ENCODE peak calls at places on chromosomes 1 and 21, in four cellular contexts. One of them, this sample, is unnamed.

GRCh38 chr1:187264995-187265602 is 436.4 kb downstream of the PLA2G4A start:
- DNase-seq in tibial artery: no peak
- DNase-seq in lower lobe of right lung: no peak
- DNase-seq in endodermal cell: peak; percentile 75
- DNase-seq in this sample: no peak

GRCh38 chr1:9228589-9228988 is 6.0 kb upstream of the H6PD start:
- DNase-seq in lower lobe of right lung: no peak
- DNase-seq in tibial artery: no peak
- DNase-seq in endodermal cell: no peak
- DNase-seq in this sample: no peak

GRCh38 chr1:201591981-201592380 is 53.1 kb downstream of the NAV1 start:
- DNase-seq in lower lobe of right lung: peak; percentile 18
- DNase-seq in tibial artery: peak; percentile 41
- DNase-seq in endodermal cell: peak; percentile 79
- DNase-seq in this sample: no peak

GRCh38 chr1:25167269-25168192 is 64.8 kb downstream of the SYF2 start:
- DNase-seq in endodermal cell: no peak
- DNase-seq in tibial artery: no peak
- DNase-seq in lower lobe of right lung: no peak
- DNase-seq in this sample: no peak

GRCh38 chr21:25953659-25954058 is 216.9 kb downstream of the APP start:
- DNase-seq in endodermal cell: no peak
- DNase-seq in tibial artery: no peak
- DNase-seq in lower lobe of right lung: no peak
- DNase-seq in this sample: no peak

GRCh38 chr1:201754353-201754752 is 74.6 kb upstream of the IPO9 start:
- DNase-seq in lower lobe of right lung: no peak
- DNase-seq in tibial artery: no peak
- DNase-seq in endodermal cell: no peak
- DNase-seq in this sample: no peak

GRCh38 chr1:162302246-162302645 is 74.4 kb downstream of the SPATA46 start:
- DNase-seq in endodermal cell: no peak
- DNase-seq in lower lobe of right lung: no peak
- DNase-seq in tibial artery: no peak
- DNase-seq in this sample: no peak

GRCh38 chr1:33433509-33434362 is 2.8 kb upstream of the PHC2 start:
- DNase-seq in tibial artery: peak; percentile 78
- DNase-seq in lower lobe of right lung: no peak
- DNase-seq in endodermal cell: no peak
- DNase-seq in this sample: no peak

GRCh38 chr1:5142389-5142788 is 488.0 kb downstream of the AJAP1 start:
- DNase-seq in endodermal cell: no peak
- DNase-seq in lower lobe of right lung: no peak
- DNase-seq in tibial artery: no peak
- DNase-seq in this sample: no peak

GRCh38 chr21:27300770-27301169 is 333.9 kb upstream of the ADAMTS5 start:
- DNase-seq in endodermal cell: no peak
- DNase-seq in lower lobe of right lung: no peak
- DNase-seq in tibial artery: no peak
- DNase-seq in this sample: no peak

GRCh38 chr1:236734141-236734765 is 48.0 kb downstream of the ACTN2 start:
- DNase-seq in endodermal cell: no peak
- DNase-seq in tibial artery: no peak
- DNase-seq in lower lobe of right lung: no peak
- DNase-seq in this sample: no peak

GRCh38 chr1:49424782-49425181 is 599.0 kb downstream of the AGBL4 start:
- DNase-seq in tibial artery: no peak
- DNase-seq in endodermal cell: no peak
- DNase-seq in lower lobe of right lung: no peak
- DNase-seq in this sample: no peak

GRCh38 chr1:36182734-36183133 is 26.8 kb downstream of the MAP7D1 start:
- DNase-seq in lower lobe of right lung: no peak
- DNase-seq in tibial artery: no peak
- DNase-seq in endodermal cell: peak; percentile 72
- DNase-seq in this sample: no peak

GRCh38 chr1:6239950-6240768 is 3.8 kb upstream of the HES3 start:
- DNase-seq in tibial artery: no peak
- DNase-seq in endodermal cell: peak; percentile 72
- DNase-seq in lower lobe of right lung: no peak
- DNase-seq in this sample: no peak

GRCh38 chr21:14121719-14122118 is 89.0 kb downstream of the LIPI start:
- DNase-seq in lower lobe of right lung: no peak
- DNase-seq in endodermal cell: no peak
- DNase-seq in tibial artery: no peak
- DNase-seq in this sample: no peak

GRCh38 chr21:41627428-41627827 is 119.5 kb upstream of the TMPRSS2 start:
- DNase-seq in lower lobe of right lung: no peak
- DNase-seq in tibial artery: no peak
- DNase-seq in endodermal cell: no peak
- DNase-seq in this sample: no peak

GRCh38 chr1:20787775-20788488 is 825 bp upstream of the HP1BP3 start:
- DNase-seq in endodermal cell: peak; percentile 52
- DNase-seq in lower lobe of right lung: no peak
- DNase-seq in tibial artery: no peak
- DNase-seq in this sample: no peak

GRCh38 chr1:48019714-48020315 is 22.6 kb upstream of the TRABD2B start:
- DNase-seq in tibial artery: peak; percentile 98
- DNase-seq in endodermal cell: peak; percentile 27
- DNase-seq in lower lobe of right lung: peak; percentile 53
- DNase-seq in this sample: no peak

GRCh38 chr1:112021263-112021662 is 31.8 kb upstream of the KCND3 start:
- DNase-seq in lower lobe of right lung: no peak
- DNase-seq in tibial artery: no peak
- DNase-seq in endodermal cell: peak; percentile 58
- DNase-seq in this sample: no peak

GRCh38 chr21:32578107-32578691 is 7.1 kb downstream of the TCP10L start:
- DNase-seq in endodermal cell: peak; percentile 88
- DNase-seq in lower lobe of right lung: no peak
- DNase-seq in tibial artery: no peak
- DNase-seq in this sample: no peak

GRCh38 chr1:219329606-219330005 is 155.9 kb downstream of the LYPLAL1 start:
- DNase-seq in endodermal cell: no peak
- DNase-seq in lower lobe of right lung: no peak
- DNase-seq in tibial artery: no peak
- DNase-seq in this sample: no peak

GRCh38 chr1:219293440-219293839 is 119.8 kb downstream of the LYPLAL1 start:
- DNase-seq in lower lobe of right lung: no peak
- DNase-seq in endodermal cell: no peak
- DNase-seq in tibial artery: no peak
- DNase-seq in this sample: no peak

GRCh38 chr1:201590474-201590873 is 51.5 kb downstream of the NAV1 start:
- DNase-seq in tibial artery: peak; percentile 50
- DNase-seq in lower lobe of right lung: peak; percentile 28
- DNase-seq in endodermal cell: no peak
- DNase-seq in this sample: no peak

GRCh38 chr1:152842556-152842955 is at the start of gene LCE6A:
- DNase-seq in endodermal cell: no peak
- DNase-seq in lower lobe of right lung: no peak
- DNase-seq in tibial artery: no peak
- DNase-seq in this sample: no peak

GRCh38 chr1:115652236-115652788 is 10.5 kb downstream of the VANGL1 start:
- DNase-seq in tibial artery: no peak
- DNase-seq in lower lobe of right lung: no peak
- DNase-seq in endodermal cell: peak; percentile 22
- DNase-seq in this sample: no peak

GRCh38 chr1:105934806-105935205 is 1121.7 kb upstream of the PRMT6 start:
- DNase-seq in lower lobe of right lung: no peak
- DNase-seq in tibial artery: no peak
- DNase-seq in endodermal cell: no peak
- DNase-seq in this sample: no peak

GRCh38 chr1:38045431-38046332 is 911 bp downstream of the POU3F1 start:
- DNase-seq in lower lobe of right lung: peak; percentile 57
- DNase-seq in tibial artery: no peak
- DNase-seq in endodermal cell: peak; percentile 85
- DNase-seq in this sample: no peak

DNA sequence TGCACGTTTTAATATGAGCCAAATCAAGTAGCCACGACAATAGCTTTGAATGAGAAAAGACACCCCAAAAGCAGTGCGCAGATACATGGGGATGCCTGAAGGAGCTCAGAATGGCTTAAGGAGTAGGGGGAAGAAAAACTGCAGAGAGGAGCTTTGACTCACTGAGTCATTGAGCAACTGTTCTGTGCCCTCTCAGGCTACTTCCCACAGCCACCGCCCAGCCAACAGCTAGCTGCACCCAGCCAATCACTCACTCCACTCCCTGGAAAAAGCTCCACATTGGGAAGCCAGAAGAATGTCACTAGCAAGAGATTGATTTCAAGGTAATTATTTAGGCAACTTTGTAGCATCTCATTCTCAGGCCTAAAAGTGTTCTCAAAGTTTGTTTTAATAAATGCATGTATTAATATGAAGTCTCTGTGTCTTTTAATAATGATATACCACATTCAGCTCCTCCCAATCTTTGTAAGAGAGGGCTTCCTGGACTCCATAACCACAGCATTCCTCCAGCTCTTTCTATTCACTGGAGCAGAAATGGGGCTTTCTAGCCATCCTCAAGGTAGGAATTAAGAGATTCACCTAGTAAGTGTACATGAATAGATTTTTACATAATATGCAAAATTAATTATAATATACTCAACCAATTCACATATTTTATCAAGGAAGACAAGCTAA is 16.8 kb downstream of the DUSP10 start:
- DNase-seq in lower lobe of right lung: peak; percentile 60
- DNase-seq in tibial artery: peak; percentile 78
- DNase-seq in endodermal cell: no peak
- DNase-seq in this sample: no peak
- H3K4me1 ChIP-seq in lower lobe of right lung: peaks cover 30% of the 10 kb centered on the region
- H3K4me1 ChIP-seq in tibial artery: peaks cover 30% of the 10 kb centered on the region
- H3K4me1 ChIP-seq in endodermal cell: peaks cover 5% of the 10 kb centered on the region
- H3K4me1 ChIP-seq in this sample: no peaks in the 10 kb centered on the region

DNA sequence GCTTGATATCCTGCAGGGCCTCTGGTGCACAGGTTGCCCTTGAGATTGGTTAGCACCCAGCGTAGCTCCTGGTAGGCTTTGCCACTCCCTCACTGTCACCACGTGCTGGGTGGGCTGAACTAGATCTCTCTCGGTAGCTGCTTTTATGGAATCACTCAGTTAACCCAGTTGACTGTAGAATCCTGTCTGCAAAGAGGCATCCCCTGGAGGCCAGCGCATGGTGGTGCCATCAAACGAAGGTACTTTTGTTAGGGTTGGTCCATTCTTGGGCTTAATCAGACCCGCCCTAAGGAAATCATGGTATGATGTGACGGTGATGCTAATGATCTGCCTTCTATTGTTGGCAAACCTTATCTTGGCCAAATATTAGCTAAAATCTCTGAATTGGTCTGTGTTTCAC is 153.4 kb downstream of the GALNT2 start:
- DNase-seq in endodermal cell: no peak
- DNase-seq in tibial artery: no peak
- DNase-seq in lower lobe of right lung: no peak
- DNase-seq in this sample: no peak
- TF ChIP-seq CTCF in endodermal cell: peak; percentile 63
- TF ChIP-seq CTCF in tibial artery: no peak
- TF ChIP-seq CTCF in lower lobe of right lung: no peak
- TF ChIP-seq CTCF in this sample: no peak

GRCh38 chr1:16905112-16905855 is 9.5 kb downstream of the RNU1-2 start:
- DNase-seq in lower lobe of right lung: no peak
- DNase-seq in endodermal cell: peak; percentile 82
- DNase-seq in tibial artery: peak; percentile 73
- DNase-seq in this sample: peak; percentile 65
- H3K4me3 ChIP-seq in lower lobe of right lung: peak overlapping the region; percentile 60
- H3K4me3 ChIP-seq in endodermal cell: peak overlapping the region; percentile 83
- H3K4me3 ChIP-seq in tibial artery: peak overlapping the region; percentile 52
- H3K4me3 ChIP-seq in this sample: peak overlapping the region; percentile 18

DNA sequence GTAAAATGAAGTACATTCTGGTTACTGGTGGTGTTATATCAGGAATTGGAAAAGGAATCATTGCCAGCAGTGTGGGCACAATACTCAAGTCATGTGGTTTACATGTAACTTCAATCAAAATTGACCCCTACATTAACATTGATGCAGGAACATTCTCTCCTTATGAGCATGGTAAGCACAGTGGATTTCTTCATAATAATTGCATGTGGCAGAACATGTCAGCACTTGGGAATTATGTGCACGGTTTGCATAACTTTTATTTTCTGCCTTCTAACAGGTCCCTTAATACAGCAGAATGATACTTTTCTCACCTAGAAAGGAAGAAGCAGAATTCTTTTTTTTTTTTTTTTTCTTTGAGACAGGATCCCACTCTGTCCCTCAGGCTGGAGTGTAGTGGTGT is 3.8 kb downstream of the CTPS1 start:
- DNase-seq in endodermal cell: no peak
- DNase-seq in tibial artery: no peak
- DNase-seq in lower lobe of right lung: no peak
- DNase-seq in this sample: no peak
- H3K4me1 ChIP-seq in endodermal cell: peaks cover 7% of the 10 kb centered on the region
- H3K4me1 ChIP-seq in tibial artery: peaks cover 49% of the 10 kb centered on the region
- H3K4me1 ChIP-seq in lower lobe of right lung: peaks cover 46% of the 10 kb centered on the region
- H3K4me1 ChIP-seq in this sample: peaks cover 36% of the 10 kb centered on the region

DNA sequence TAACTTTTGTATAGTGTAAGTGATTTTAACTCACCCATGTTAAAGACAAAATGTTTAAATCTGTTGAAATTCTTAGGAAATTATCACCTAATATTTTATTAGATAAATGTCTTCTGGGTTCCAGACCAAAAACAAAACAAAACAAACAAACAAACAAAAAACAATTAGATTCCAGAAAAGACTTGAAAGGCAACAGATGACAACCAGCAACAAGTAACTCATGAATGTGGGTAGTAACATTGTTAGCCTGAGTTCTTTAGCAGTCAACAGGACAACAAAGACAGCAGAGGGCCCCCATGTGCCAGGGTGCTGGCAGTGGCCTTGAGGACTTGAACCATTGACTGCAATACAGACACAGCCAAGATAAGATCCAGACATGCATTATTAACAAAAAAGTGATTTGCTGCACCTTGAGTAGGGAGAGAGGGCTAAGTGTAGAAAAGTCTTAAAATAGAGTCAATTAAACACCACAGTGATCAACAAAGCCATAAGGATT is 2.4 kb upstream of the CD247 start:
- DNase-seq in tibial artery: no peak
- DNase-seq in endodermal cell: no peak
- DNase-seq in lower lobe of right lung: no peak
- DNase-seq in this sample: no peak
- TF ChIP-seq CTCF in tibial artery: no peak
- TF ChIP-seq CTCF in endodermal cell: peak; percentile 52
- TF ChIP-seq CTCF in lower lobe of right lung: no peak
- TF ChIP-seq CTCF in this sample: no peak

GRCh38 chr21:34526236-34526617 is 14.2 kb upstream of the KCNE1 start:
- DNase-seq in tibial artery: no peak
- DNase-seq in lower lobe of right lung: no peak
- DNase-seq in endodermal cell: no peak
- DNase-seq in this sample: no peak
- H3K4me3 ChIP-seq in tibial artery: peak overlapping the region; percentile 57
- H3K4me3 ChIP-seq in lower lobe of right lung: peak overlapping the region; percentile 48
- H3K4me3 ChIP-seq in endodermal cell: no peak overlapping the region
- H3K4me3 ChIP-seq in this sample: peak overlapping the region; percentile 27

DNA sequence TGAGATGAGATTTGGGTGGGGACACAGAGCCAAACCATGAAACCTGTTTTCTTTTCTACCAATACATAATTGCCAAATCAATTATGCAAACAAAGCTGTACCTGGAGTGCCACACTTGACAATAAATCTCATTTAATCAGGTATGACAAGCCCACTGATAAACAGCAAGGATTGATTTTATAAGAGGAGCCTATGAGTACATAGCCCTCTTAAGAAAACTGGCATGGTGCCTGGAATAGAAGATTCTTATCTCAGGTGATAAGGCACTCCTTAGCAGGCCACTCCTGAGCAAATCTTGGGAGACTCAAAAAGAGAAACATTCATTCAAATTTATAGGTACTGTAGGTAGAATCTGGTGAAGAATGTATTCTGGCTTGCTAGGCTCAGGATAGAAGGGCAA is 28.6 kb upstream of the PDE4B start:
- DNase-seq in lower lobe of right lung: no peak
- DNase-seq in endodermal cell: no peak
- DNase-seq in tibial artery: no peak
- DNase-seq in this sample: no peak
- H3K4me1 ChIP-seq in lower lobe of right lung: no peaks in the 10 kb centered on the region
- H3K4me1 ChIP-seq in endodermal cell: no peaks in the 10 kb centered on the region
- H3K4me1 ChIP-seq in tibial artery: no peaks in the 10 kb centered on the region
- H3K4me1 ChIP-seq in this sample: no peaks in the 10 kb centered on the region